ENCODE peak calls at places on chromosomes 13 and 19, in nine cellular contexts. U, Y, Q, K, T, X, N, R and J are unnamed samples.
A peak's percentile ranks its signal among the peaks of the same experiment; 100 is the strongest.

GRCh38 chr13:30715357-30715756 is 20.0 kb upstream of the ALOX5AP start:
- DNase-seq in U (no peak), Y (no peak), Q (no peak), K (no peak), T (no peak), X (no peak), N (no peak), R (no peak), J (no peak)

GRCh38 chr19:1445932-1446712 is 3.8 kb upstream of the APC2 start:
- DNase-seq in U (peak; percentile 74), Y (peak; percentile 67), Q (no peak), K (no peak), T (no peak), X (peak; percentile 52), N (no peak), R (no peak), J (peak; percentile 77)

GRCh38 chr13:97849305-97849704 is 104.2 kb upstream of the IPO5 start:
- DNase-seq in U (peak; percentile 61), Y (peak; percentile 13), Q (no peak), K (peak; percentile 18), T (no peak), X (no peak), N (no peak), R (no peak), J (no peak)

GRCh38 chr13:32427852-32428580 is at the start of gene N4BP2L1:
- DNase-seq in U (peak; percentile 69), Y (peak; percentile 13), Q (no peak), K (no peak), T (peak; percentile 90), X (peak; percentile 37), N (peak; percentile 76), R (no peak), J (peak; percentile 71)

GRCh38 chr19:35644206-35644986 is 2.9 kb downstream of the ETV2 start:
- DNase-seq in U (peak; percentile 98), Y (peak; percentile 100), Q (peak; percentile 93), K (peak; percentile 84), T (peak; percentile 95), X (peak; percentile 82), N (peak; percentile 94), R (peak; percentile 80), J (peak; percentile 91)

GRCh38 chr19:42268142-42268703 is 829 bp upstream of the CIC start:
- DNase-seq in U (peak; percentile 100), Y (peak; percentile 100), Q (peak; percentile 98), K (peak; percentile 96), T (peak; percentile 99), X (peak; percentile 97), N (peak; percentile 96), R (peak; percentile 98), J (peak; percentile 96)

GRCh38 chr13:109605846-109606245 is 180.5 kb downstream of the IRS2 start:
- DNase-seq in U (no peak), Y (no peak), Q (no peak), K (no peak), T (no peak), X (no peak), N (no peak), R (no peak), J (no peak)

GRCh38 chr19:31503211-31503610 is 154.0 kb upstream of the TSHZ3 start:
- DNase-seq in U (no peak), Y (no peak), Q (peak; percentile 43), K (no peak), T (no peak), X (no peak), N (no peak), R (no peak), J (no peak)

GRCh38 chr19:7534531-7534980 is 961 bp upstream of the PNPLA6 start:
- DNase-seq in U (peak; percentile 76), Y (peak; percentile 80), Q (no peak), K (peak; percentile 83), T (peak; percentile 83), X (peak; percentile 59), N (peak; percentile 24), R (no peak), J (peak; percentile 58)

GRCh38 chr13:66492479-66492878 is 737.7 kb downstream of the PCDH9 start:
- DNase-seq in U (peak; percentile 70), Y (no peak), Q (no peak), K (no peak), T (no peak), X (peak; percentile 5), N (no peak), R (no peak), J (no peak)

GRCh38 chr13:95605426-95606125 is 38.9 kb downstream of the DZIP1 start:
- DNase-seq in U (no peak), Y (no peak), Q (no peak), K (no peak), T (no peak), X (no peak), N (no peak), R (no peak), J (no peak)

GRCh38 chr19:53621885-53622710 is 9.7 kb upstream of the DPRX start:
- DNase-seq in U (no peak), Y (no peak), Q (no peak), K (no peak), T (no peak), X (no peak), N (no peak), R (peak; percentile 15), J (no peak)

GRCh38 chr19:39448271-39448670 is 2.9 kb downstream of the SUPT5H start:
- DNase-seq in U (no peak), Y (no peak), Q (no peak), K (peak; percentile 60), T (no peak), X (no peak), N (no peak), R (no peak), J (no peak)

GRCh38 chr19:39052243-39052746 is 19.9 kb upstream of the FBXO27 start:
- DNase-seq in U (peak; percentile 71), Y (peak; percentile 75), Q (peak; percentile 72), K (no peak), T (peak; percentile 75), X (peak; percentile 78), N (peak; percentile 68), R (no peak), J (peak; percentile 79)

GRCh38 chr19:35977446-35978222 is 17.4 kb upstream of the SDHAF1 start:
- DNase-seq in U (peak; percentile 96), Y (peak; percentile 66), Q (no peak), K (no peak), T (no peak), X (peak; percentile 59), N (no peak), R (no peak), J (no peak)

GRCh38 chr13:25965596-25965995 is 86.2 kb downstream of the SHISA2 start:
- DNase-seq in U (no peak), Y (no peak), Q (no peak), K (no peak), T (no peak), X (no peak), N (no peak), R (no peak), J (no peak)

GRCh38 chr19:42529248-42529764 is 1.0 kb upstream of the CEACAM1 start:
- DNase-seq in U (peak; percentile 47), Y (peak; percentile 94), Q (peak; percentile 69), K (no peak), T (peak; percentile 72), X (peak; percentile 75), N (peak; percentile 62), R (no peak), J (peak; percentile 69)